ENCODE peak calls at places on chromosome 14, in five cellular contexts. W, Y, P, T and E are unnamed samples. For H3K9me3, the result is how much of the 10 kb centered on the place peaks cover.

GRCh38 chr14:70808402-70809237 is 693 bp downstream of the MAP3K9 start:
- DNase-seq in W (peak), Y (peak), P (peak), T (peak), E (peak)

GRCh38 chr14:104874571-104875411 is 9.7 kb downstream of the CEP170B start:
- DNase-seq in W (peak), Y (peak), P (no peak), T (no peak), E (no peak)

GRCh38 chr14:97791906-97792305 is 994.7 kb downstream of the VRK1 start:
- DNase-seq in W (no peak), Y (no peak), P (no peak), T (no peak), E (no peak)

GRCh38 chr14:104830781-104831180 is 29.9 kb downstream of the ZBTB42 start:
- DNase-seq in W (no peak), Y (no peak), P (no peak), T (no peak), E (no peak)

GRCh38 chr14:22819191-22819988 is 4.2 kb upstream of the SLC7A7 start:
- DNase-seq in W (peak), Y (no peak), P (no peak), T (no peak), E (no peak)

GRCh38 chr14:40204441-40205175 is 772.4 kb upstream of the FBXO33 start:
- DNase-seq in W (no peak), Y (no peak), P (no peak), T (no peak), E (no peak)

GRCh38 chr14:103378042-103378854 is 7.0 kb upstream of the MARK3 start:
- DNase-seq in W (no peak), Y (no peak), P (no peak), T (no peak), E (no peak)

GRCh38 chr14:35331605-35332516 is 39.7 kb downstream of the PSMA6 start:
- DNase-seq in W (no peak), Y (no peak), P (no peak), T (no peak), E (no peak)

GRCh38 chr14:105249175-105250007 is 1.1 kb downstream of the BTBD6 start:
- DNase-seq in W (no peak), Y (peak), P (no peak), T (no peak), E (no peak)

GRCh38 chr14:74085047-74085637 is 386 bp downstream of the LIN52 start:
- DNase-seq in W (no peak), Y (no peak), P (no peak), T (no peak), E (no peak)

GRCh38 chr14:90632451-90632850 is 183.8 kb downstream of the TTC7B start:
- DNase-seq in W (no peak), Y (no peak), P (no peak), T (no peak), E (no peak)

GRCh38 chr14:87492556-87492955 is 500.4 kb downstream of the GALC start:
- DNase-seq in W (no peak), Y (no peak), P (no peak), T (no peak), E (no peak)

GRCh38 chr14:104749958-104750529 is 2.9 kb upstream of the SIVA1 start:
- DNase-seq in W (no peak), Y (peak), P (no peak), T (no peak), E (no peak)

GRCh38 chr14:93337884-93338283 is 5.0 kb upstream of the BTBD7 start:
- DNase-seq in W (no peak), Y (no peak), P (no peak), T (no peak), E (no peak)
- H3K9me3 ChIP-seq in W (under half), Y (under half), P (under half), T (under half), E (under half)

DNA sequence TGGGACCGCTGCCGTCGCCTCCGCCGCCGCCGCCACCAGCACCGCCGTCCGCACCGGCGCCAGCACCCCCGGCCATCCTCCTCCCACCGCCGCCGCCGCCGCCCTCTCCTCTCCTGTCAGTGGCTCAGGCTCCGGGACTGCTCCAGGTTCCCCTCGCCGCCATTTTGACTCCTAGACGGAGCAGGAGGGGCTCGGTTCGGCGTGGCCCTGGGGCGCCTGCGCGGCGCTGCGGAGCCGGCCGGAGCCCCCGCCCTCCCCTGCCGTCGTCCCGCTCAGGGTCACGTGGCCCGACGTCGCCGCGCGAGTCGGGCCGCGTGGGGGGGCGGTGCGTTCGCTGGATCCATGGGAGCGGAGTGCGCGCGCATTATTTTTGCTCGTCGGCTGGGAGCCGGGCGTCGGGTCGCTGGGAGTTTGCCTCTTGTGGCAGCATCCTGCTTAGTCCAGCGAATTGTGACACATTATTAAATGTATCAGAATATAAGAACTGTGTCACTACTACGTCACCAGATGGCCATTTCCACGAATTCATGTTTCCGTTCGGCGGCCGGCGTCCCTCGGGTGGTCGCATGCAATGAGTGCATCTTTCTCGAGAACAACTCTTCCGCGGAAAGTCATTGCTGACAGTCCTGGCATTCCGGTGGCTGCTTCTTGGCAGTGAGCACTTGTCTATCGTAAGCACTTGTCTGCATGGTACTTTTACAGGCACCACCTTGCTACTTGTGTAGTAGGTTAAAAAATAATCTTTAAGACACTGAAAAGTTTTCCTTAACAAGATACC is at the start of gene BTBD7:
- DNase-seq in W (peak), Y (peak), P (peak), T (peak), E (peak)
- H3K9me3 ChIP-seq in W (under half), Y (under half), P (under half), T (under half), E (under half)

DNA sequence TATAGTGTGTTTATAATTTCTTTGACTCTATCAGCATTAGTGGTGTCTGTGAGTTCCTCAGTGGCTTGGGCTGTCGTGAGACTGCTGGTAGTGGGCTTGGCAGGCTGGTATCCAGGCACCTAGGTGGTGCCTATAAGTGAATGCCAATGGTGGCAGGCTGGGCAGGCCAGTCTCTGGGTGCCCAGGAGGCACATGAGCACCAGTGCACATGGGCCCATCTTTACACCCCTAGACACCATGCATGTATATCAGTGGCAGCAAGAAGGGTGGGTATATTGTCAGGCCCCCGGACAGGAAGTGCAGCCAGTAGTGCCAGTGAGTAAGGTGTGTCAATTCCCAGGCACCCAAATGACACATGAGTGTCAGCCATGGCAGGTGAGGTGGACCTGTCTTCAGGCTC is 138.2 kb downstream of the PRKD1 start:
- DNase-seq in W (no peak), Y (no peak), P (no peak), T (no peak), E (no peak)
- H3K9me3 ChIP-seq in W (under half), Y (under half), P (under half), T (under half), E (under half)

DNA sequence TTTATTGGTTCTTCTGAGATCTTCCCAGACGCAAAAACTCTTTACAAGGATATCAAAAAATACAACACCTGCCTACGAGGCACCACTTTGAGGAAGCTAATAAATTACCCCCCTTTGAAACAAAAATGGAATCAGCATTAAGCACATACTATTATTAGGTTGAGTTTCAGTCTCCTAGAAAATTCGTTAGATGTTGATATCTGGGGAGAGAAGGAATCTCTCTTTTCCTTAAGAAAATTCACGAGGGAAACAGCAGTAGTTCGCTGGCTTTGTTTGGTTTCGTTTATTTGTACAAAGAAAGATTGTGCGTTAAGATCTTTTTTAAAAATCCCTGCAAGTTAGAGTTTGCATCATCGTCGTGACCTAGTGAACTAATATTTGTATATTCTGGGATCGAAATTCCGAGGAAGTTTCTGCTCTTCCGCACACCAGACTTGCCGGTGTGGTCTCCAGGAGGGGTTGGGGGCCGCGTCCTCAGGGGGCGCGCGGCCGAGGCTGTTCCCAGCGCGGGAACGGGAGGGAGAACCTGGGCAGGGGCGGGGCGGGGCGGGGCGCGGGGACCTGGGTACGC is 12.1 kb downstream of the NKX2-1 start:
- DNase-seq in W (no peak), Y (no peak), P (no peak), T (no peak), E (no peak)
- H3K9me3 ChIP-seq in W (under half), Y (under half), P (under half), T (under half), E (under half)

DNA sequence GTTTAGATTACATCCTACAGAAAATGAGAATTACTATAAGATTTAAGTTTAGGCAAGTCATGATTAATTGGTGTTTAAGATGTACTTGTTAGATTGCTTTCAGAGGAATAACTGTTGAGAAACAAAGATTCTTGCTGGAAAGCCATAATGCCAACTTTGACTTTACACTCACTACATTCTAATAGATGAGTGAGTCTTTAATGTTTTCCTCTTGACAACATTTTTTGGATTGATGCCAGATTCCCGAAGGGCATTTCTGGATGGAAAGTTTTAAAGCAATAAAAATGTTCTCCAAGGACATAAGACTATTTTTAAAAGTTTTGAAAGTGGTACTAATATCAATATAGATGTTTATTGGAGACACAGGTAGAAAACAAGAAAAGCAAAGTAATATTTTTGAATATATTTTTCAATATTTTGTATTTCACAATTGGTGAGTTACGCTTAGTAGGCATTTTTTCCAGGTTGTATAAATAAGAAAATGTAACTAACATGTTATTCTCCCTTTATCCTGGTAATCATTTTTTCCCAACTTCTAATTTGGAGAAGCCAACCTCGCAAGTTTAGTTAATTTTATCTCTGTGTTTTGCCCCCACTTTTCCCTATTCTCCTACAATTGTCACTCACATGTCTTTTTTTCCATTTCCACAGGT is 307.3 kb downstream of the CEP128 start:
- DNase-seq in W (no peak), Y (no peak), P (no peak), T (no peak), E (no peak)
- H3K9me3 ChIP-seq in W (under half), Y (under half), P (under half), T (under half), E (under half)

DNA sequence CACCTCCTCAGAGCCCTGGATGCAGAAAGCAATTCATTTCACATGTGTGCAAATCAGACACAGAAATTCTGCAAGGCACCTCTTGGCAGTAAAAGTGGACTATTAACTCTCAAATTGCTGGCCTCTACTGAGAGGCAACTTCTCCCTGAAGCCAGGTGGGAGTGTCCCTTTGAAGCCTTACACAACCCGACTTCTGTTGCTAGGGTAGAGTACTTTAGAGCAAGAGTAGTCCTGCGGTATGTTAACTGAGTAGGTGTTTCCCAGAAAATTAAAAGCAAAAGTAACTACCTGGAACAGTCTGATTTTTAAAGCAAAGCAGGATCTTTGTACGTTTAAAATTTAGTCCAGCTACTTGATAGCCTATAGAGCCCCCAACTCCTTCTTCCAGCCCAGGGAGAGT is 483.4 kb downstream of the DIO2 start:
- DNase-seq in W (no peak), Y (no peak), P (no peak), T (no peak), E (no peak)
- H3K9me3 ChIP-seq in W (under half), Y (under half), P (under half), T (under half), E (under half)

DNA sequence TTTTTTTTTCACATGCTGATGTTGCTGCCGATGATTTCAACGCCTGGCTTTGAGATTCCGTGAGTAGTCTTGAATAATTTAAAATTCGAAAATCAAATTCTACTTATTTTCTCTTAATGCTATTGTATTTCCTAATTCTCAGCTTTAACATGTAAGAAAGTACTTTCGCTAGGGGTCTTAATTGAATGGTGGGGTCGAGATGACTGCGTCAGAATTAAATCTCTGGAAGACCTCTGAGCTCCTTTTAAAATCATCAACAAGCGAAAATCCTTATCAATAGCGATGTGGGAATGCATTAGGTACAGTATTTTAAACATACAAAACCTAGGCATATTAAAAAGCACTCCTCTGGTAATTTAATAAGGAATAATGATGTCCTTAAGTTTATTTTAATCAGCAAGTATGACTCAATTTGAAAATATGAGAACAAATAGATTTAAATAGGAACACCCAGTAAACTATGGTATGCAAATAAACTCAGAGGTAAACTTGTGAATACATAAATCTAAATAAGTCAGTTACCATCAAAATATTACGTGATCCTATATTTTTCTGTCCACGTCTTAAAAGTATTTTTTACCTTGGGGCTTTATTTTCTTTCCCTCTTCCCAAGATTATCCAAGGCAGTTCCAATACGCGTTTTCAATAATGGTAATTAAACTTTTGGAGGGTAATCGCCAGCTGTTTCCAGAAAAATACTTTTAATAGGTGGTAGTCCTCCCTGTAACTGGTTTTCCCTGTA is 1.4 kb downstream of the FOXA1 start:
- DNase-seq in W (no peak), Y (no peak), P (no peak), T (no peak), E (no peak)
- H3K9me3 ChIP-seq in W (under half), Y (under half), P (under half), T (under half), E (under half)

GRCh38 chr14:48304729-48305128 is 629.3 kb upstream of the MDGA2 start:
- DNase-seq in W (no peak), Y (no peak), P (no peak), T (no peak), E (no peak)
- H3K9me3 ChIP-seq in W (under half), Y (under half), P (under half), T (under half), E (under half)

GRCh38 chr14:79294506-79294905 is 916.8 kb downstream of the DIO2 start:
- DNase-seq in W (no peak), Y (no peak), P (no peak), T (no peak), E (no peak)
- H3K9me3 ChIP-seq in W (under half), Y (under half), P (under half), T (under half), E (under half)